ENCODE peak calls at places on chromosomes 5 and 9, in five cellular contexts. One of them, this sample, is unnamed.

GRCh38 chr9:108789742-108790141 is 66.0 kb downstream of the ACTL7B start:
- DNase-seq in HS-27A: no peak
- DNase-seq in aorta: no peak
- DNase-seq in NCI-H2081: no peak
- DNase-seq in GM13977: no peak
- DNase-seq in this sample: no peak

GRCh38 chr5:110478899-110479298 is 247.6 kb downstream of the TMEM232 start:
- DNase-seq in HS-27A: peak; percentile 45
- DNase-seq in aorta: no peak
- DNase-seq in NCI-H2081: no peak
- DNase-seq in GM13977: no peak
- DNase-seq in this sample: no peak

GRCh38 chr5:19497229-19497815 is 490.7 kb downstream of the CDH18 start:
- DNase-seq in HS-27A: no peak
- DNase-seq in aorta: no peak
- DNase-seq in NCI-H2081: no peak
- DNase-seq in GM13977: no peak
- DNase-seq in this sample: no peak

GRCh38 chr5:78757269-78758053 is 108.9 kb upstream of the LHFPL2 start:
- DNase-seq in HS-27A: no peak
- DNase-seq in aorta: no peak
- DNase-seq in NCI-H2081: no peak
- DNase-seq in GM13977: no peak
- DNase-seq in this sample: no peak

GRCh38 chr5:60183881-60184280 is 290.4 kb upstream of the PDE4D start:
- DNase-seq in HS-27A: no peak
- DNase-seq in aorta: no peak
- DNase-seq in NCI-H2081: no peak
- DNase-seq in GM13977: no peak
- DNase-seq in this sample: no peak

GRCh38 chr9:93207326-93207814 is 23.4 kb downstream of the WNK2 start:
- DNase-seq in HS-27A: no peak
- DNase-seq in aorta: peak; percentile 86
- DNase-seq in NCI-H2081: peak; percentile 76
- DNase-seq in GM13977: no peak
- DNase-seq in this sample: no peak

GRCh38 chr5:109038209-109038840 is 290.6 kb downstream of the FER start:
- DNase-seq in HS-27A: no peak
- DNase-seq in aorta: no peak
- DNase-seq in NCI-H2081: no peak
- DNase-seq in GM13977: no peak
- DNase-seq in this sample: no peak

GRCh38 chr5:2738700-2739359 is 12.6 kb downstream of the IRX2 start:
- DNase-seq in HS-27A: no peak
- DNase-seq in aorta: no peak
- DNase-seq in NCI-H2081: no peak
- DNase-seq in GM13977: no peak
- DNase-seq in this sample: no peak

GRCh38 chr9:108117775-108118174 is 628.2 kb upstream of the KLF4 start:
- DNase-seq in HS-27A: no peak
- DNase-seq in aorta: no peak
- DNase-seq in NCI-H2081: peak; percentile 28
- DNase-seq in GM13977: no peak
- DNase-seq in this sample: no peak

GRCh38 chr9:114207034-114207815 is 51.9 kb downstream of the COL27A1 start:
- DNase-seq in HS-27A: peak; percentile 26
- DNase-seq in aorta: peak; percentile 89
- DNase-seq in NCI-H2081: no peak
- DNase-seq in GM13977: no peak
- DNase-seq in this sample: no peak

GRCh38 chr5:1055896-1056610 is 47.5 kb downstream of the NKD2 start:
- DNase-seq in HS-27A: no peak
- DNase-seq in aorta: no peak
- DNase-seq in NCI-H2081: no peak
- DNase-seq in GM13977: no peak
- DNase-seq in this sample: no peak

GRCh38 chr5:120586646-120587045 is 122.5 kb downstream of the PRR16 start:
- DNase-seq in HS-27A: no peak
- DNase-seq in aorta: no peak
- DNase-seq in NCI-H2081: no peak
- DNase-seq in GM13977: no peak
- DNase-seq in this sample: no peak

GRCh38 chr5:84383816-84384603 is 670 bp downstream of the EDIL3 start:
- DNase-seq in HS-27A: no peak
- DNase-seq in aorta: peak; percentile 85
- DNase-seq in NCI-H2081: no peak
- DNase-seq in GM13977: no peak
- DNase-seq in this sample: no peak

GRCh38 chr9:6870650-6871477 is 113.1 kb downstream of the KDM4C start:
- DNase-seq in HS-27A: no peak
- DNase-seq in aorta: no peak
- DNase-seq in NCI-H2081: no peak
- DNase-seq in GM13977: no peak
- DNase-seq in this sample: no peak

GRCh38 chr5:154058055-154059038 is 19.6 kb downstream of the MFAP3 start:
- DNase-seq in HS-27A: no peak
- DNase-seq in aorta: no peak
- DNase-seq in NCI-H2081: no peak
- DNase-seq in GM13977: no peak
- DNase-seq in this sample: no peak

GRCh38 chr9:93048706-93049448 is 9.6 kb upstream of the SUSD3 start:
- DNase-seq in HS-27A: no peak
- DNase-seq in aorta: no peak
- DNase-seq in NCI-H2081: no peak
- DNase-seq in GM13977: no peak
- DNase-seq in this sample: no peak

GRCh38 chr5:17304282-17304681 is 86.9 kb downstream of the BASP1 start:
- DNase-seq in HS-27A: no peak
- DNase-seq in aorta: no peak
- DNase-seq in NCI-H2081: no peak
- DNase-seq in GM13977: no peak
- DNase-seq in this sample: no peak

GRCh38 chr5:775960-776861 is 8.3 kb downstream of the ZDHHC11B start:
- DNase-seq in HS-27A: no peak
- DNase-seq in aorta: peak; percentile 82
- DNase-seq in NCI-H2081: no peak
- DNase-seq in GM13977: peak; percentile 33
- DNase-seq in this sample: no peak

GRCh38 chr5:151773979-151774378 is 2.2 kb downstream of the G3BP1 start:
- DNase-seq in HS-27A: no peak
- DNase-seq in aorta: no peak
- DNase-seq in NCI-H2081: no peak
- DNase-seq in GM13977: no peak
- DNase-seq in this sample: no peak

GRCh38 chr5:106399381-106399780 is 1271.4 kb downstream of the EFNA5 start:
- DNase-seq in HS-27A: no peak
- DNase-seq in aorta: no peak
- DNase-seq in NCI-H2081: no peak
- DNase-seq in GM13977: no peak
- DNase-seq in this sample: no peak